ENCODE peak calls at places on chromosomes 7 and 10, in eight cellular contexts. N, B, M, A, C, X, Q and E are unnamed samples.

GRCh38 chr10:103854265-103854686 is 1.1 kb downstream of the SH3PXD2A start:
- DNase-seq in Q (peak; percentile 67), A (no peak), B (no peak), M (no peak), X (peak; percentile 33), N (no peak), C (no peak), E (no peak)

GRCh38 chr7:75969182-75969581 is 25.2 kb downstream of the TMEM120A start:
- DNase-seq in M (no peak), C (no peak), B (peak; percentile 65), N (no peak), X (no peak), Q (peak; percentile 81), A (no peak), E (no peak)

GRCh38 chr10:111598433-111599059 is 521.7 kb downstream of the ADRA2A start:
- DNase-seq in A (peak; percentile 10), X (peak; percentile 71), M (no peak), Q (no peak), B (peak; percentile 26), C (peak; percentile 23), N (peak; percentile 74), E (peak; percentile 63)

GRCh38 chr7:33195264-33195663 is 65.9 kb downstream of the BBS9 start:
- DNase-seq in Q (no peak), A (no peak), N (peak; percentile 91), B (no peak), C (no peak), M (peak; percentile 72), X (peak; percentile 77), E (peak; percentile 72)

GRCh38 chr10:126133906-126134703 is 237.7 kb downstream of the FANK1 start:
- DNase-seq in Q (no peak), B (no peak), A (no peak), N (peak; percentile 74), M (peak; percentile 53), C (no peak), X (peak; percentile 73), E (peak; percentile 69)

GRCh38 chr7:35334511-35334910 is 80.6 kb upstream of the TBX20 start:
- DNase-seq in C (no peak), A (no peak), Q (no peak), M (no peak), N (peak; percentile 8), B (no peak), X (no peak), E (no peak)

GRCh38 chr10:127234306-127234800 is 38.0 kb upstream of the INSYN2A start:
- DNase-seq in A (no peak), N (no peak), M (no peak), C (no peak), Q (no peak), X (no peak), B (no peak), E (no peak)

GRCh38 chr10:69807122-69807521 is 5.4 kb downstream of the COL13A1 start:
- DNase-seq in B (no peak), X (peak; percentile 80), A (no peak), Q (no peak), C (no peak), M (no peak), N (peak; percentile 61), E (peak; percentile 65)

GRCh38 chr7:33243319-33243881 is 114.0 kb downstream of the BBS9 start:
- DNase-seq in B (no peak), X (peak; percentile 83), M (peak; percentile 37), A (no peak), Q (no peak), N (peak; percentile 81), C (no peak), E (peak; percentile 77)

GRCh38 chr7:11750191-11750590 is 81.8 kb downstream of the THSD7A start:
- DNase-seq in B (no peak), N (no peak), C (no peak), A (no peak), M (no peak), X (no peak), Q (no peak), E (no peak)

GRCh38 chr7:11746591-11746990 is 85.4 kb downstream of the THSD7A start:
- DNase-seq in A (no peak), M (no peak), N (no peak), Q (no peak), C (no peak), X (no peak), B (no peak), E (no peak)

GRCh38 chr7:11747715-11748485 is 84.1 kb downstream of the THSD7A start:
- DNase-seq in N (no peak), Q (no peak), C (no peak), A (no peak), M (no peak), B (no peak), X (no peak), E (no peak)

GRCh38 chr7:11749629-11750028 is 82.4 kb downstream of the THSD7A start:
- DNase-seq in N (peak; percentile 24), X (no peak), C (no peak), M (no peak), B (no peak), A (no peak), Q (no peak), E (no peak)

GRCh38 chr7:11748884-11749283 is 83.1 kb downstream of the THSD7A start:
- DNase-seq in M (no peak), C (no peak), A (no peak), B (no peak), X (no peak), N (peak; percentile 33), Q (no peak), E (no peak)
- TF ChIP-seq CTCF in M (no peak), C (no peak), A (no peak), B (no peak), X (no peak), N (peak; percentile 45), Q (no peak), E (no peak)

GRCh38 chr7:50357346-50357745 is 52.8 kb downstream of the IKZF1 start:
- DNase-seq in C (no peak), X (no peak), A (no peak), M (no peak), B (no peak), N (no peak), Q (no peak), E (no peak)

GRCh38 chr7:50356945-50357268 is 52.4 kb downstream of the IKZF1 start:
- DNase-seq in M (no peak), Q (no peak), A (no peak), N (no peak), X (no peak), B (no peak), C (no peak), E (no peak)

GRCh38 chr7:50353894-50354595 is 49.5 kb downstream of the IKZF1 start:
- DNase-seq in B (no peak), C (no peak), X (no peak), A (no peak), M (no peak), Q (no peak), N (no peak), E (no peak)

GRCh38 chr7:50356212-50356944 is 51.9 kb downstream of the IKZF1 start:
- DNase-seq in X (no peak), Q (peak; percentile 73), M (no peak), B (no peak), N (no peak), A (no peak), C (no peak), E (no peak)

DNA sequence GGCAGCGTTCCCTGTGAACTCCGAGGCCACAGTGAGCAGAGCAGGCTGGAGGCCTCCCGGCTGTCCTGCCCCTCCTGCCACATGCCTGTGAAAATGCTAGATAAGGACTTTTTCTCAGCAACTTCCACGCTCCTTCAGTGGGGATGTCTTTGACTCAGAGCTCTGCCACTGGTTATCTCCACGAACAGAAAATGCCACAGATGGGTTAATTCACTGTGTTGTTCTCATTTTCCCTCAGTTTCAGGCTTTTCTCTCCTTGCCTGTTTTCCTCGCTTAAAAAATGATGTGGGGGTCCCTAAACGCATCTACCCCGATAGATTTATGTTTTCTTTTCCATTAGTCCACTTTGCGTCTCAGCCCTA is 51.3 kb downstream of the IKZF1 start:
- DNase-seq in A (no peak), Q (no peak), X (no peak), M (no peak), B (no peak), N (no peak), C (no peak), E (no peak)
- H3K4me3 ChIP-seq in A (no peak overlapping the region), Q (no peak overlapping the region), X (no peak overlapping the region), M (no peak overlapping the region), B (no peak overlapping the region), N (no peak overlapping the region), C (no peak overlapping the region), E (no peak overlapping the region)

GRCh38 chr7:134558370-134558769 is 9.5 kb downstream of the AKR1B15 start:
- DNase-seq in M (no peak), C (no peak), N (no peak), A (no peak), X (no peak), Q (no peak), B (no peak), E (no peak)

GRCh38 chr7:134554417-134554966 is 5.6 kb downstream of the AKR1B15 start:
- DNase-seq in A (no peak), Q (no peak), N (no peak), X (no peak), M (no peak), B (no peak), C (no peak), E (no peak)

GRCh38 chr7:134557391-134557790 is 8.5 kb downstream of the AKR1B15 start:
- DNase-seq in Q (no peak), C (no peak), N (no peak), A (no peak), B (no peak), M (no peak), X (no peak), E (no peak)

GRCh38 chr7:134552105-134552504 is 3.2 kb downstream of the AKR1B15 start:
- DNase-seq in X (peak; percentile 45), N (peak; percentile 43), B (no peak), Q (no peak), A (no peak), M (no peak), C (no peak), E (no peak)

DNA sequence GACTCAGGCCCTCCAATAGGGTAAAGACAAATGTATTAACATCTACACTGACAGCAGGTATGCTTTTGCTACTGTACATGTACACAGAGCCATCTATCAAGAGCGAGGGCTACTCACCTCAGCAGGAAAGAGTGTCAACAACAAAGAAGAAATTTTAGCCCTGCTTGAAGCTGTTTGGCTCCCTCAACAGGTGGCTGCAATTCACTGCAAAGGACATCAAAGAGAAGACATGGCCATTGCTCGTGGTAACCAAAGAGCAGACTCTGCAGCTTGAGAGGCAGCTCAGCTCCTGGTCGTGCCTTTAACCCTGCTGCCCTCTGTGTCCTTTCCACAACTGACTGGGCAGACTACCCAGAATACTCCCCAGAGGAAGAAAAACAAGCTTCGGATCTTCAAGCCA is 5.1 kb downstream of the AKR1B15 start:
- DNase-seq in A (no peak), Q (no peak), B (no peak), X (no peak), M (no peak), C (no peak), N (peak; percentile 45), E (peak; percentile 21)
- TF ChIP-seq CTCF in A (no peak), Q (no peak), B (no peak), X (peak; percentile 28), M (peak; percentile 29), C (no peak), N (peak; percentile 57), E (peak; percentile 29)

GRCh38 chr7:5621776-5622175 is 159.7 kb downstream of the RNF216 start:
- DNase-seq in M (no peak), N (no peak), Q (no peak), A (no peak), X (no peak), C (no peak), B (no peak), E (no peak)
- H3K4me3 ChIP-seq in M (no peak overlapping the region), N (no peak overlapping the region), Q (no peak overlapping the region), A (no peak overlapping the region), X (no peak overlapping the region), C (no peak overlapping the region), B (no peak overlapping the region), E (no peak overlapping the region)